ENCODE peak calls at places on chromosomes 13 and 19, in seven cellular contexts. B is fibroblast of lung; M is T-helper 17 cell; X is activated effector memory CD4-positive, alpha-beta T cell treated with anti-CD3 and anti-CD28 coated beads, Interleukin-2, amount 50 U/mL, for 16 hours; O is naive thymus-derived CD8-positive, alpha-beta T cell; D is ascending aorta; G is activated CD4-positive, alpha-beta T cell treated with anti-CD3 and anti-CD28 coated beads for 24 hours. E is an unnamed sample.

GRCh38 chr13:65460136-65460535 is 1770.0 kb downstream of the PCDH9 start:
- DNase-seq in D (no peak), G (no peak), X (no peak), B (peak; percentile 46), O (no peak), M (no peak), E (no peak)

GRCh38 chr19:8526345-8527062 is 12.5 kb upstream of the ZNF414 start:
- DNase-seq in G (no peak), B (peak; percentile 90), X (no peak), M (no peak), O (no peak), D (peak; percentile 61), E (peak; percentile 93)

GRCh38 chr13:41306271-41307150 is 4.6 kb upstream of the NAA16 start:
- DNase-seq in X (no peak), G (no peak), O (no peak), M (no peak), B (peak; percentile 46), D (no peak), E (no peak)

GRCh38 chr19:38557205-38557799 is 60.5 kb downstream of the MAP4K1 start:
- DNase-seq in M (no peak), X (peak; percentile 76), D (no peak), O (no peak), G (no peak), B (no peak), E (no peak)

GRCh38 chr13:36920612-36921185 is 661 bp upstream of the SMAD9 start:
- DNase-seq in B (peak; percentile 2), X (no peak), O (no peak), G (no peak), D (no peak), M (no peak), E (no peak)

GRCh38 chr19:48444129-48444932 is 1.5 kb upstream of the GRWD1 start:
- DNase-seq in D (no peak), B (no peak), X (no peak), O (no peak), G (no peak), M (no peak), E (no peak)

GRCh38 chr13:107812013-107812412 is 403.3 kb downstream of the LIG4 start:
- DNase-seq in D (no peak), O (no peak), M (no peak), G (no peak), B (no peak), X (no peak), E (no peak)

GRCh38 chr13:106295971-106296370 is 239.5 kb downstream of the EFNB2 start:
- DNase-seq in X (no peak), M (no peak), O (no peak), G (no peak), D (no peak), B (no peak), E (no peak)

GRCh38 chr13:40102854-40103253 is 447.4 kb downstream of the COG6 start:
- DNase-seq in O (peak; percentile 13), M (no peak), B (peak; percentile 98), G (peak; percentile 88), D (no peak), X (peak; percentile 94), E (no peak)

GRCh38 chr13:41061914-41062837 is 867 bp downstream of the WBP4 start:
- DNase-seq in D (no peak), O (no peak), G (no peak), X (no peak), M (no peak), B (peak; percentile 69), E (no peak)

GRCh38 chr13:28630864-28631263 is 28.1 kb upstream of the POMP start:
- DNase-seq in O (no peak), M (no peak), B (no peak), D (no peak), X (no peak), G (no peak), E (no peak)

GRCh38 chr13:36190771-36191170 is 23.6 kb downstream of the SOHLH2 start:
- DNase-seq in M (no peak), O (no peak), D (no peak), B (peak; percentile 49), X (no peak), G (no peak), E (no peak)

GRCh38 chr13:26983533-26984315 is 187.9 kb downstream of the USP12 start:
- DNase-seq in G (no peak), D (no peak), B (peak; percentile 42), M (no peak), O (no peak), X (no peak), E (peak; percentile 17)

GRCh38 chr19:14410054-14410774 is 8.9 kb downstream of the DDX39A start:
- DNase-seq in M (peak; percentile 31), B (no peak), G (no peak), X (peak; percentile 78), O (no peak), D (no peak), E (no peak)

GRCh38 chr19:39428309-39429112 is 7.2 kb downstream of the RPS16 start:
- DNase-seq in G (no peak), M (no peak), O (no peak), D (no peak), X (no peak), B (peak; percentile 95), E (peak; percentile 81)

GRCh38 chr13:91468301-91468700 is 69.9 kb downstream of the GPC5 start:
- DNase-seq in O (no peak), D (no peak), X (no peak), M (no peak), B (peak; percentile 8), G (no peak), E (no peak)

GRCh38 chr19:18203408-18203862 is 407 bp downstream of the RAB3A start:
- DNase-seq in M (peak; percentile 42), O (peak; percentile 41), X (peak; percentile 81), G (no peak), D (no peak), B (no peak), E (peak; percentile 36)

GRCh38 chr19:13881231-13881691 is 4.3 kb downstream of the NANOS3 start:
- DNase-seq in G (no peak), O (no peak), M (no peak), D (no peak), B (peak; percentile 72), X (peak; percentile 70), E (no peak)

E was measured in tibial artery.